ENCODE peak calls at places on chromosome 10, in five cellular contexts. K is HepG2; M is neuronal stem cell; V is activated naive CD8-positive, alpha-beta T cell treated with anti-CD3 and anti-CD28 coated beads, Interleukin-2, amount 50 U/mL, for 24 hours; L is HL-60. N is an unnamed sample.

GRCh38 chr10:118918116-118918515 is 111.4 kb upstream of the NANOS1 start:
- DNase-seq in K (no peak), M (peak), V (no peak), L (no peak), N (no peak)

GRCh38 chr10:110434477-110435096 is 63.1 kb upstream of the DUSP5 start:
- DNase-seq in K (no peak), M (no peak), V (no peak), L (peak), N (no peak)

GRCh38 chr10:119190353-119190752 is 11.7 kb upstream of the PRDX3 start:
- DNase-seq in K (no peak), M (no peak), V (no peak), L (no peak), N (no peak)

GRCh38 chr10:79387974-79388850 is 40.9 kb downstream of the PPIF start:
- DNase-seq in K (no peak), M (no peak), V (no peak), L (no peak), N (no peak)

GRCh38 chr10:416091-416515 is 273.4 kb downstream of the DIP2C start:
- DNase-seq in K (peak), M (no peak), V (no peak), L (no peak), N (no peak)

GRCh38 chr10:63553473-63553872 is 32.3 kb downstream of the REEP3 start:
- DNase-seq in K (no peak), M (no peak), V (no peak), L (no peak), N (no peak)

GRCh38 chr10:125028291-125028867 is 86.5 kb downstream of the ZRANB1 start:
- DNase-seq in K (no peak), M (no peak), V (no peak), L (no peak), N (no peak)

GRCh38 chr10:113641702-113642101 is 22.1 kb downstream of the NRAP start:
- DNase-seq in K (no peak), M (no peak), V (no peak), L (no peak), N (no peak)

GRCh38 chr10:132628966-132629900 is 91.6 kb downstream of the INPP5A start:
- DNase-seq in K (no peak), M (no peak), V (no peak), L (no peak), N (no peak)

GRCh38 chr10:42691361-42692120 is 53.2 kb upstream of the ZNF33B start:
- DNase-seq in K (no peak), M (no peak), V (no peak), L (no peak), N (no peak)

GRCh38 chr10:132784582-132785432 is 1.1 kb downstream of the NKX6-2 start:
- DNase-seq in K (no peak), M (no peak), V (peak), L (no peak), N (no peak)

GRCh38 chr10:87771871-87772500 is 46.0 kb downstream of the ATAD1 start:
- DNase-seq in K (peak), M (no peak), V (no peak), L (no peak), N (no peak)

GRCh38 chr10:59644841-59645240 is 64.8 kb downstream of the SLC16A9 start:
- DNase-seq in K (no peak), M (no peak), V (no peak), L (no peak), N (no peak)

GRCh38 chr10:97490592-97490991 is 7.6 kb downstream of the MMS19 start:
- DNase-seq in K (no peak), M (no peak), V (no peak), L (no peak), N (no peak)

GRCh38 chr10:119540038-119540437 is 2.5 kb downstream of the RGS10 start:
- DNase-seq in K (no peak), M (no peak), V (no peak), L (no peak), N (no peak)

GRCh38 chr10:73979428-73980407 is 18.2 kb upstream of the VCL start:
- DNase-seq in K (no peak), M (no peak), V (no peak), L (peak), N (no peak)

GRCh38 chr10:78433722-78434535 is 400.3 kb downstream of the RPS24 start:
- DNase-seq in K (no peak), M (no peak), V (no peak), L (no peak), N (no peak)

GRCh38 chr10:73889014-73889413 is 14.7 kb upstream of the CAMK2G start:
- DNase-seq in K (no peak), M (no peak), V (peak), L (peak), N (peak)

GRCh38 chr10:98028168-98028770 is 2.2 kb downstream of the CRTAC1 start:
- DNase-seq in K (peak), M (peak), V (peak), L (peak), N (peak)

GRCh38 chr10:45646384-45647050 is 26.1 kb downstream of the ZFAND4 start:
- DNase-seq in K (no peak), M (no peak), V (no peak), L (no peak), N (no peak)

GRCh38 chr10:3887885-3888476 is 103.0 kb upstream of the KLF6 start:
- DNase-seq in K (no peak), M (peak), V (no peak), L (no peak), N (peak)

GRCh38 chr10:11553773-11554381 is 57.6 kb downstream of the USP6NL start:
- DNase-seq in K (no peak), M (no peak), V (no peak), L (no peak), N (no peak)

GRCh38 chr10:97407211-97407951 is 6.2 kb upstream of the RRP12 start:
- DNase-seq in K (peak), M (peak), V (peak), L (peak), N (peak)

GRCh38 chr10:29957887-29958330 is 101.5 kb downstream of the JCAD start:
- DNase-seq in K (no peak), M (no peak), V (no peak), L (no peak), N (peak)

GRCh38 chr10:3186365-3186764 is 13.8 kb upstream of the PITRM1 start:
- DNase-seq in K (no peak), M (no peak), V (no peak), L (no peak), N (no peak)

GRCh38 chr10:89281606-89282395 is 20.0 kb upstream of the IFIT2 start:
- DNase-seq in K (no peak), M (no peak), V (no peak), L (no peak), N (no peak)

N was measured in stimulated activated naive B cell treated with anti-CD40 and anti-IgM and Interleukin-4, amounts not matched to agents 10 μg/mL and 1 μg/mL and 100 μg/mL, for 72 hours.